ENCODE peak calls at places on chromosomes 2 and 18, in ten cellular contexts. Q is cardiac fibroblast, Z is transverse colon, C is stomach, I is SK-N-SH, Y is PC-3, D is AG09309, F is HCT116, J is AG04450, H is astrocyte of the spinal cord. R is an unnamed sample.

GRCh38 chr18:48834421-48835011 is 116.2 kb downstream of the SMAD7 start:
- DNase-seq in J (peak; percentile 78), Q (peak; percentile 93), I (no peak), Y (peak; percentile 84), H (peak; percentile 93), C (peak; percentile 56), F (peak; percentile 74), D (peak; percentile 86), Z (peak; percentile 69), R (peak; percentile 91)

GRCh38 chr2:53969285-53970094 is 1.3 kb downstream of the PSME4 start:
- DNase-seq in H (peak; percentile 53), Q (peak; percentile 83), J (no peak), Z (no peak), I (peak; percentile 16), F (peak; percentile 51), D (peak; percentile 38), Y (peak; percentile 92), C (no peak), R (no peak)

GRCh38 chr2:238106339-238106697 is 6.2 kb downstream of the ESPNL start:
- DNase-seq in Z (peak; percentile 8), I (peak; percentile 45), F (no peak), D (no peak), Y (no peak), J (no peak), H (no peak), Q (no peak), C (no peak), R (no peak)

GRCh38 chr2:173669271-173669853 is 295.8 kb downstream of the SP3 start:
- DNase-seq in J (no peak), D (no peak), H (peak; percentile 30), F (no peak), Y (peak; percentile 60), Z (no peak), C (no peak), Q (no peak), I (no peak), R (no peak)

GRCh38 chr2:157986761-157987160 is 110.6 kb upstream of the ACVR1 start:
- DNase-seq in Z (no peak), H (no peak), D (no peak), I (no peak), C (no peak), Q (no peak), Y (no peak), F (no peak), J (no peak), R (no peak)

GRCh38 chr2:168180483-168180882 is 66.9 kb downstream of the STK39 start:
- DNase-seq in Z (no peak), D (no peak), Y (no peak), I (no peak), Q (no peak), J (no peak), C (no peak), F (no peak), H (no peak), R (no peak)

GRCh38 chr2:84939426-84940087 is 31.4 kb upstream of the KCMF1 start:
- DNase-seq in F (no peak), I (no peak), Z (peak; percentile 80), J (no peak), D (no peak), C (peak; percentile 64), Q (no peak), H (no peak), Y (no peak), R (no peak)

GRCh38 chr18:48942554-48943261 is 8.1 kb downstream of the SMAD7 start:
- DNase-seq in Y (peak; percentile 83), Z (no peak), I (no peak), H (peak; percentile 94), Q (peak; percentile 98), C (peak; percentile 53), D (peak; percentile 95), F (peak; percentile 91), J (no peak), R (peak; percentile 94)

GRCh38 chr18:44729631-44730101 is 49.0 kb downstream of the SETBP1 start:
- DNase-seq in Y (no peak), D (peak; percentile 50), H (peak; percentile 86), Q (peak; percentile 72), J (peak; percentile 32), I (no peak), C (no peak), Z (no peak), F (no peak), R (peak; percentile 36)

GRCh38 chr2:205883965-205884364 is 201.7 kb downstream of the NRP2 start:
- DNase-seq in Q (no peak), F (no peak), D (no peak), H (no peak), I (no peak), Z (no peak), Y (no peak), C (no peak), J (no peak), R (no peak)

GRCh38 chr2:168207861-168208260 is 39.5 kb downstream of the STK39 start:
- DNase-seq in D (no peak), H (no peak), C (no peak), Q (peak; percentile 20), J (no peak), I (no peak), Z (no peak), Y (no peak), F (no peak), R (no peak)

GRCh38 chr2:222714361-222715256 is 43.2 kb downstream of the MOGAT1 start:
- DNase-seq in C (no peak), D (no peak), Y (no peak), Z (no peak), I (no peak), H (peak; percentile 27), Q (peak; percentile 33), F (no peak), J (no peak), R (no peak)

GRCh38 chr2:76953733-76954347 is 568.3 kb downstream of the LRRTM4 start:
- DNase-seq in F (no peak), J (peak; percentile 1), I (peak; percentile 4), Q (peak; percentile 57), Y (peak; percentile 61), C (no peak), D (no peak), Z (peak; percentile 10), H (peak; percentile 56), R (peak; percentile 0)

GRCh38 chr18:12283256-12283655 is 24.8 kb upstream of the TUBB6 start:
- DNase-seq in J (no peak), F (peak; percentile 73), I (no peak), Q (peak; percentile 62), C (no peak), H (peak; percentile 38), D (no peak), Z (no peak), Y (peak; percentile 86), R (no peak)
- TF ChIP-seq CTCF in J (peak; percentile 35), F (peak; percentile 58), I (peak; percentile 43), Q (peak; percentile 16), C (no peak), H (peak; percentile 43), D (no peak), Z (no peak), Y (peak; percentile 70), R (peak; percentile 39)

GRCh38 chr2:20050712-20051517 is 513 bp downstream of the LAPTM4A start:
- DNase-seq in Y (peak; percentile 60), Q (peak; percentile 67), D (no peak), I (peak; percentile 54), H (peak; percentile 70), J (no peak), Z (peak; percentile 63), C (peak; percentile 41), F (no peak), R (peak; percentile 48)

GRCh38 chr2:20050104-20050711 is 1.2 kb downstream of the LAPTM4A start:
- DNase-seq in Q (peak; percentile 81), J (peak; percentile 47), C (no peak), Y (peak; percentile 82), H (peak; percentile 68), F (no peak), Z (peak; percentile 36), D (peak; percentile 42), I (peak; percentile 30), R (no peak)

GRCh38 chr2:20052229-20052871 is 922 bp upstream of the LAPTM4A start:
- DNase-seq in F (no peak), I (no peak), C (no peak), J (no peak), Z (no peak), Q (peak; percentile 63), Y (peak; percentile 58), D (no peak), H (no peak), R (no peak)

GRCh38 chr2:20051518-20052228 is at the start of gene LAPTM4A:
- DNase-seq in C (peak; percentile 99), F (peak; percentile 100), D (peak; percentile 100), J (peak; percentile 100), Y (peak; percentile 99), Z (peak; percentile 98), H (peak; percentile 100), I (peak; percentile 98), Q (peak; percentile 100), R (peak; percentile 100)

GRCh38 chr2:20052872-20053281 is 1.4 kb upstream of the LAPTM4A start:
- DNase-seq in D (no peak), Y (peak; percentile 73), I (peak; percentile 63), Q (peak; percentile 88), F (peak; percentile 57), J (peak; percentile 39), Z (peak; percentile 79), C (peak; percentile 56), H (peak; percentile 80), R (peak; percentile 53)
- H3K4me3 ChIP-seq in D (peak overlapping the region; percentile 99), Y (peak overlapping the region; percentile 79), I (peak overlapping the region; percentile 99), Q (peak overlapping the region; percentile 91), F (peak overlapping the region; percentile 85), J (peak overlapping the region; percentile 97), Z (no peak overlapping the region), C (peak overlapping the region; percentile 74), H (peak overlapping the region; percentile 96), R (peak overlapping the region; percentile 67)

DNA sequence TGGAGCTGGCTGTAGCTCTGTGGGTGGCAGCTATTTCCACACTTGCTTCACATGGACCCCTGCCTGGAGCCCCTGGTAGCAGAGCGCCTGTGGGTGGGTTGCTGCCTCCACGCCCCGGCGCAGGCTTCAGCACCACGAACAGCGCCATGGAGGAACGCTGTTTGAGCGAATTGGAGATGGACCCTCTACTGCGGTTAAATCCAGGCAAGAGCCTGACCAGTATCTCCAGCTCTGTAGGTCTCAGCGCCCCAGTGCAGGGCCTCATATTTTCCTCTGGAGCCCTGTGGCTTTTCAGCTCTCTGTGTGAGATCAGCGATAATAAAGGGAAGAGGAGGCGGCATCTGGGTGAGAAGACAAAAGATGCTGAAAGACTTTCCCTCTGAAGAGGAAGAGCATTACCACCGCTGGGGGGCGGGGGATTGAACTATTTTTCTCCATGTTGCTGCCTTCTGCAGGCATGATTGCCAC is 12.0 kb downstream of the ONECUT2 start:
- DNase-seq in C (no peak), F (no peak), Z (no peak), Y (no peak), J (no peak), Q (peak; percentile 32), H (peak; percentile 35), D (no peak), I (no peak), R (no peak)
- TF ChIP-seq CTCF in C (no peak), F (no peak), Z (no peak), Y (no peak), J (no peak), Q (no peak), H (no peak), D (no peak), I (no peak), R (no peak)

DNA sequence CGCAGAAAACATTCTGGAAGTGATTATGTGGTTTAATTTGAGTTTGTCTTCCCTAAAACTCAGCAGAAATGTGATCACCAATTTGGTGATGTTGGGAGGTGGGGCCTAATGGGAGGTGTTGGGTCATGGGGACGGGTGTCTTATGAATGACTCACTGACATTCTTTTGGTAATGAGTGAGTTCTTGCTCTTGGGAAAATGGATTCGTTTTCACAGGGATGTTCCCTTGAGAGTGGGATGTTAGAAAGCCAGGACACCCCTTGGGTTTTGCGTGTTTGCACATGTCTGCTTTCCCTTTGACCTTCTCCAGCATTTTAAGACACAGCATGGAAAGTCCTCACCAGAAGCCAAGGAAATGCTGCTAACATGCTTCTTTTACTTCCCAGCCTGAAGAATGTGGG is 321.5 kb upstream of the NT5C1B start:
- DNase-seq in D (peak; percentile 84), Y (peak; percentile 35), J (no peak), I (no peak), F (peak; percentile 2), H (peak; percentile 72), C (no peak), Q (peak; percentile 87), Z (no peak), R (peak; percentile 66)
- H3K4me3 ChIP-seq in D (no peak overlapping the region), Y (no peak overlapping the region), J (no peak overlapping the region), I (no peak overlapping the region), F (no peak overlapping the region), H (no peak overlapping the region), C (no peak overlapping the region), Q (no peak overlapping the region), Z (no peak overlapping the region), R (no peak overlapping the region)